ENCODE peak calls at places on chromosomes 2 and 18, in four cellular contexts. A is activated B cell treated with CpG ODN at 0.5 μM for 24 hours, O is AG04450, W is fibroblast of lung. D is an unnamed sample.

GRCh38 chr2:47005687-47006086 is 90.1 kb upstream of the MCFD2 start:
- DNase-seq in W (no peak), A (no peak), O (no peak), D (no peak)

GRCh38 chr2:131041402-131042160 is 51.7 kb downstream of the FAM168B start:
- DNase-seq in A (no peak), O (no peak), W (no peak), D (no peak)

GRCh38 chr2:217178366-217178765 is 318.5 kb upstream of the TNP1 start:
- DNase-seq in O (no peak), A (no peak), W (no peak), D (no peak)

GRCh38 chr2:143604172-143604571 is 475.0 kb downstream of the ARHGAP15 start:
- DNase-seq in A (no peak), W (no peak), O (no peak), D (no peak)

GRCh38 chr2:182587831-182588230 is 128.2 kb upstream of the DNAJC10 start:
- DNase-seq in O (peak), W (peak), A (no peak), D (peak)

GRCh38 chr18:36872329-36872728 is 43.4 kb downstream of the KIAA1328 start:
- DNase-seq in O (no peak), A (no peak), W (no peak), D (no peak)

GRCh38 chr2:54569745-54570296 is 113.7 kb downstream of the SPTBN1 start:
- DNase-seq in A (no peak), W (no peak), O (no peak), D (no peak)

GRCh38 chr2:216101109-216101508 is 8.0 kb upstream of the XRCC5 start:
- DNase-seq in O (no peak), W (no peak), A (no peak), D (no peak)

GRCh38 chr18:23127145-23127544 is 8.1 kb upstream of the CABLES1 start:
- DNase-seq in A (no peak), O (no peak), W (no peak), D (no peak)

GRCh38 chr18:12460874-12461273 is 53.1 kb downstream of the PRELID3A start:
- DNase-seq in A (no peak), O (no peak), W (peak), D (no peak)

GRCh38 chr2:5227062-5227699 is 465.0 kb upstream of the SOX11 start:
- DNase-seq in W (peak), O (no peak), A (no peak), D (no peak)

GRCh38 chr2:156663757-156664409 is 227.7 kb downstream of the GPD2 start:
- DNase-seq in W (no peak), A (no peak), O (no peak), D (no peak)

GRCh38 chr2:220144411-220144810 is 517.0 kb downstream of the SLC4A3 start:
- DNase-seq in W (peak), O (peak), A (no peak), D (no peak)

GRCh38 chr2:136362676-136363390 is 244.9 kb upstream of the CXCR4 start:
- DNase-seq in A (no peak), O (no peak), W (no peak), D (no peak)

GRCh38 chr2:77519164-77519887 is 2.9 kb downstream of the LRRTM4 start:
- DNase-seq in O (no peak), A (no peak), W (no peak), D (no peak)

GRCh38 chr2:238243496-238244076 is 3.7 kb upstream of the HES6 start:
- DNase-seq in A (no peak), W (no peak), O (no peak), D (no peak)

GRCh38 chr18:54767094-54767493 is 61.2 kb upstream of the RAB27B start:
- DNase-seq in O (no peak), W (no peak), A (no peak), D (no peak)

GRCh38 chr2:186917866-186918265 is 68.9 kb upstream of the ZSWIM2 start:
- DNase-seq in O (no peak), W (no peak), A (no peak), D (no peak)

GRCh38 chr2:8229546-8229986 is 452.3 kb upstream of the ID2 start:
- DNase-seq in A (no peak), W (peak), O (peak), D (peak)

GRCh38 chr18:11980148-11980554 is 1.2 kb upstream of the IMPA2 start:
- DNase-seq in W (no peak), O (no peak), A (no peak), D (no peak)

GRCh38 chr2:10301946-10302478 is 692 bp upstream of the HPCAL1 start:
- DNase-seq in W (no peak), A (no peak), O (no peak), D (no peak)

GRCh38 chr2:43803113-43803512 is 29.3 kb downstream of the DYNC2LI1 start:
- DNase-seq in O (no peak), A (no peak), W (peak), D (no peak)

GRCh38 chr2:188983427-188984101 is 9.4 kb downstream of the COL3A1 start:
- DNase-seq in O (no peak), A (no peak), W (peak), D (peak)

GRCh38 chr2:57497489-57498096 is 549.0 kb upstream of the VRK2 start:
- DNase-seq in W (peak), O (no peak), A (no peak), D (peak)

GRCh38 chr2:150888337-150888736 is 373.3 kb downstream of the RBM43 start:
- DNase-seq in A (no peak), W (no peak), O (no peak), D (no peak)

GRCh38 chr2:240818543-240819403 is 1.2 kb downstream of the KIF1A start:
- DNase-seq in W (no peak), O (no peak), A (no peak), D (no peak)

GRCh38 chr2:164560181-164560792 is 61.0 kb downstream of the GRB14 start:
- DNase-seq in A (no peak), W (peak), O (no peak), D (peak)

GRCh38 chr2:174752403-174753037 is 11.8 kb downstream of the CHRNA1 start:
- DNase-seq in W (no peak), O (no peak), A (no peak), D (no peak)

GRCh38 chr18:23515911-23516546 is 12.7 kb downstream of the RMC1 start:
- DNase-seq in A (peak), O (peak), W (peak), D (peak)

GRCh38 chr2:154532763-154533162 is 165.7 kb upstream of the KCNJ3 start:
- DNase-seq in W (no peak), O (no peak), A (no peak), D (no peak)

GRCh38 chr2:130241041-130241707 is 42.9 kb upstream of the TUBA3E start:
- DNase-seq in W (peak), A (no peak), O (no peak), D (no peak)

GRCh38 chr2:98757904-98758421 is 27.0 kb upstream of the MGAT4A start:
- DNase-seq in A (no peak), O (peak), W (peak), D (peak)

GRCh38 chr2:226514895-226515294 is 284.7 kb downstream of the IRS1 start:
- DNase-seq in A (no peak), W (peak), O (no peak), D (no peak)

GRCh38 chr18:59691046-59691395 is 6.2 kb downstream of the CCBE1 start:
- DNase-seq in W (peak), A (no peak), O (no peak), D (no peak)

GRCh38 chr18:58451115-58451971 is 177.5 kb downstream of the ALPK2 start:
- DNase-seq in W (no peak), O (no peak), A (no peak), D (no peak)
- TF ChIP-seq CTCF in W (no peak), O (no peak), A (no peak), D (no peak)

DNA sequence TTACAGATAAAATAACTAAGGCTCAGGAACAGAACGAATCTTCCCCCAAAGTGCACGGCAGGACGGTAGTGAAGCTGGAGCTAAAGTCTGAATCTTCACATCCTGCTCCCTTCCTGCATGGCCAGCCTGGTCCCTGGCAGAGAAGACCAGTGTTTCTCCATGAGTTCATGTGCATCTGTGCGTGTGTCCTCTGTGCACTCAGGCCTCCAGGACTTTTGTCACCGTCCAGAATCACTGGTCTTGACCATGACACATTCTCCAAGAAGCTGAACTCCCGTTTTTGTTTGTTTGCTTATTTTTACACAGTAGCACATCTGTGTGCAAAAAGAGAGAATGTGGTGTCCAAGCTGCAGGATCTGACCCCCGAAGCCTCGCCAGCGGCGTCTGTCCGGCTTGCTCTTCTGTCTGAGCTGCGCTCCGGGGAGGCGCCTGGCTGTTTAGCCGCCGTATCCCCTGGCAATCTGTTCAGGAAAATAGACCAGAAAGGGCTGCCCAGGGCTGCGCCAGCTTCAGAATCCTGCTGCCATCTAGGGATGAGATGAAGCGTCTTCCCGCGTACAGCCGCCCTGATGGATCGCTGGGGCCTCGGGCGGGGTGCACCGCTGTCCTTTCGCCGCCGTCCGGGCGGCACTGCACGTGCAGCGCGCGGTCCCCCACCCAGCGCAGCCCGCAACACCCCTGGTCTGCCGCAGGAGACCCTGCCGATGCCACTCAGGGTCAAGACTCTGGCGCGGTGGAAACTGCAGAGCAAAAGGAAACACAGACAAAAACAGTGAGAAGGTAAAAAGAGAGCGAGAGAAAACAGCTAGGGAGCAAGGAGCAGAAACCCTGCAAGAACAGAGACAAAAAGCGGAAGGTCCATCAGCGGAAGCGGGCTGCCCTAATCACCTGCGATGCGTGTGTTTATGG is 2113.6 kb upstream of the PIK3C3 start:
- DNase-seq in O (peak), W (peak), A (no peak), D (peak)
- TF ChIP-seq CTCF in O (peak), W (peak), A (no peak), D (peak)

GRCh38 chr18:9661564-9661963 is 46.5 kb upstream of the RAB31 start:
- DNase-seq in W (peak), O (no peak), A (no peak), D (no peak)
- TF ChIP-seq CTCF in W (peak), O (peak), A (no peak), D (peak)

DNA sequence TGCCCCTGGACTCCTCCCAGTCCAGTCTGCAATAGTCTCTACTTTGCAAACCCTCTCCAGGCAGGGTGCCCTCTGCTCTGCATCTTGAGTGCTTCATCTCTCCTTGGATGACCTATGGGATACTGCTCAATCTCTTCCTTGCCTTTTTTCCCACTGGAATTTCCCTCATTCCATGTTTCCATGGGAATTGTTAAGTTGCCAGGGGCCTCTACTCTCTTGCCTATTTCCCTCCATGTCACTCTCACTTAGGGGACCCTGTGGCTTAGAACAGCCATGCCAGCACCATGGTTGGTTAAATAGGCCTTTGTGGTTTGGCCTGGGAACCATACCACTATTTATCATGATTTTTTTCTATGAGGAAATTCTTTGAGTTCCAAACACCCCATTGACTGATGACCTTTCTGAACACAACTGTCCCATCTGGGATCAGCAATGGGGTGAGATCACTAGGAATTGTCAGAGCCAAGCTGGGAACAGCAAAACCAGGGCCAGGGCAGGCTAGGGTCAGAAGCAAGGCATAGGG is 91.4 kb upstream of the RBMS1 start:
- DNase-seq in A (no peak), W (peak), O (no peak), D (no peak)
- TF ChIP-seq CTCF in A (no peak), W (no peak), O (no peak), D (no peak)

DNA sequence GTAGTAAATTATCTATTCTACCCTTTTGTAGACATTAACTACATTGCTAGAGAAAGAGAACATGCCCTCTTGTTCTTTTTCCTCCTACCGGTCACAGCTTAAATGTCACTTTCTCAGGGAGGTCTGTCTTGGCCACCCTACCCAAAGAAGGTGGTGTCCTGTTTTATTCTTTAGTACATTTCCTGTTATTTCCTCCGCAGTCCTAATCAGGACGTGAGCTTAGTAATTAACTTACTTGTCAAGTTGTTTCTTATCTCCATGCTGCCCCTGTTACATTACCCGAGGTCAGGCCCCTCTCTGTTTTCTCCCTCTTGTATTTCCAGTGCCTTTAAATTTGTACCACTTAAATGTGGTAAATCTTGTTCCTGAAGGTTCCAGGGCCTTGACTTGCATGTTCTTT is 73.7 kb upstream of the RMDN2 start:
- DNase-seq in W (no peak), A (no peak), O (no peak), D (no peak)
- TF ChIP-seq CTCF in W (no peak), A (no peak), O (no peak), D (no peak)

DNA sequence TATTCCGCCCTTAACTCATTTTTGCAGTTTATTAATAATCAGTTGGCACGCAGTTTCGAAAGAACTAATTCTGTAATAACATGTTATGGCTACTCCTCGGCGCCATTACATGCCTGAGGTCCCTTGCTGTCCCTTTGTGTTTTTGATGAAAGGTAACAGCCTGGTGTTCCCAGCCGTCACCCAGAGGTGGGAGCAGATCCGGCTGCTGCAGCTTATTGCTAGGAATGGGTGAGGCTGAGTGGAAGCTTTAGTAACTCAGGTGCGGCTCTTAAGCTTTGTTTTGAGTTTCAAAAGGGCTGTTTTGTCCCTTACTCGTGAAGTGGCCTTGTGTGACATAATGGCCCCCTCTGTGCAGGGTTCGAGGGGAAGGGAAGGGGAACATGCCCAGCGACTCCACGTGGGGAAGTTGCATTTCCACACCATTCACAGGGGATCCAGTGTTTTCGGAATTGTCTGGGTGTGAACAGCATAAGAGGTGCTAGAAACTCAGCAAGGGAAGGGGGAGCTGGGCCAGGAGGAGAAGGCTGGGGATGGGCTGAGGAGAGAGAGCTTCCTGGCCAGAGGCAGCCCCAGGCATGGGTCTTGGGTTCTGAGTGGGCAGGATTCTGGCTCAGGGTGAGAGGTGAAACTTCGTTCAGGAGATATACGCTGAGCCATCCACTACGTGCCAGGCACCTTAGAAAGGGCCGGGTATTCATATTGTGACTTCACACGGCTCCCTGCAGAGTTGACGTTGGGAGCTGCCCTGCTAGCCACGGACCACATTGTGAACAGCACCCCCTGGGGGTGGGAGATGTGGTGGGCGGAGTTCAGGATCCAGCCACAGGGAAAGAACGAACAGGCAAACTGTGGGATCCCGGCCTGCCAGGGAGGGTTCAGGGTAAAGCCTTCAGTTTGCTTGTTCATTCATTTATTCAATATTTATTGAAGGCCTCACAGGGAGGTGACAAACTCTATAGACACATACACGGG is 84.4 kb downstream of the TGOLN2 start:
- DNase-seq in W (peak), O (no peak), A (no peak), D (no peak)
- TF ChIP-seq CTCF in W (peak), O (peak), A (no peak), D (peak)

GRCh38 chr18:26103579-26103978 is 13.2 kb upstream of the SS18 start:
- DNase-seq in W (no peak), A (no peak), O (no peak), D (no peak)
- TF ChIP-seq CTCF in W (no peak), A (no peak), O (no peak), D (no peak)

D was measured in AG09319.